ENCODE peak calls at places on chromosomes 11 and 22, in ten cellular contexts. M is NCI-H1048; L is NCI-H1436; R is nephron progenitor cell; K is mucosa of gallbladder; E is left cardiac atrium; H is activated T-helper 1 cell treated with anti-CD3 and anti-CD28 coated beads, Interleukin-12 subunit alpha, Interleukin-12 subunit beta, Interleukin-2, Interleukin-4 antibody, amounts not matched to agents 30 ng/mL and 10 ng/mL and 1 ng/mL, durations not matched to agents 14 hours and 24 hours and 36 hours; J is NCI-H460; D is PC-3; G is GM23248. V is an unnamed sample.

GRCh38 chr11:86551693-86552092 is 120.7 kb downstream of the ME3 start:
- DNase-seq in G (no peak), K (no peak), M (no peak), R (no peak), H (no peak), D (no peak), E (no peak), L (no peak), J (no peak), V (peak; percentile 20)

GRCh38 chr11:9728058-9728457 is 64.2 kb downstream of the SWAP70 start:
- DNase-seq in L (no peak), G (no peak), E (no peak), D (no peak), J (no peak), H (no peak), M (no peak), K (no peak), R (no peak), V (no peak)

GRCh38 chr22:42769574-42770447 is 49.1 kb upstream of the A4GALT start:
- DNase-seq in R (peak; percentile 46), G (peak; percentile 86), M (no peak), D (no peak), E (peak; percentile 85), L (no peak), J (no peak), H (no peak), K (peak; percentile 82), V (peak; percentile 64)

GRCh38 chr11:11594162-11594561 is 27.6 kb downstream of the GALNT18 start:
- DNase-seq in M (no peak), K (no peak), H (no peak), G (peak; percentile 20), J (no peak), L (no peak), R (no peak), D (no peak), E (no peak), V (no peak)

GRCh38 chr11:13013054-13013488 is 4.0 kb downstream of the RASSF10 start:
- DNase-seq in R (no peak), G (no peak), J (no peak), M (no peak), H (no peak), E (no peak), D (no peak), L (no peak), K (no peak), V (no peak)

GRCh38 chr22:36136988-36137387 is 23.6 kb downstream of the APOL3 start:
- DNase-seq in M (no peak), L (no peak), E (no peak), D (no peak), R (no peak), K (no peak), J (no peak), H (no peak), G (peak; percentile 65), V (no peak)

GRCh38 chr11:79441159-79441875 is 487 bp upstream of the TENM4 start:
- DNase-seq in G (peak; percentile 28), D (no peak), E (no peak), R (peak; percentile 35), K (no peak), M (no peak), J (no peak), H (no peak), L (no peak), V (peak; percentile 19)

GRCh38 chr11:133605493-133605892 is 73.2 kb upstream of the OPCML start:
- DNase-seq in G (no peak), M (no peak), L (no peak), K (no peak), H (no peak), E (no peak), R (no peak), D (no peak), J (no peak), V (no peak)

GRCh38 chr22:48957987-48958321 is 869.7 kb downstream of the BRD1 start:
- DNase-seq in D (no peak), L (no peak), J (no peak), R (no peak), E (no peak), H (no peak), K (no peak), G (no peak), M (no peak), V (no peak)

GRCh38 chr22:49068861-49069260 is 758.8 kb downstream of the BRD1 start:
- DNase-seq in E (no peak), K (no peak), L (no peak), M (no peak), H (no peak), R (no peak), J (no peak), D (no peak), G (no peak), V (no peak)

GRCh38 chr22:32926600-32926999 is 125.1 kb downstream of the TIMP3 start:
- DNase-seq in K (no peak), M (no peak), D (peak; percentile 6), G (peak; percentile 64), L (no peak), R (peak; percentile 29), H (no peak), E (no peak), J (peak; percentile 5), V (no peak)

GRCh38 chr11:26319906-26320305 is 12.0 kb upstream of the ANO3 start:
- DNase-seq in J (no peak), E (no peak), H (no peak), L (no peak), G (peak; percentile 53), M (no peak), D (no peak), K (peak; percentile 13), R (no peak), V (no peak)

GRCh38 chr11:70915158-70915795 is 337.1 kb downstream of the SHANK2 start:
- DNase-seq in E (no peak), G (peak; percentile 28), J (no peak), K (no peak), L (no peak), M (no peak), R (no peak), D (no peak), H (no peak), V (no peak)

GRCh38 chr22:50314081-50314454 is 6.6 kb upstream of the PLXNB2 start:
- DNase-seq in G (no peak), D (no peak), J (no peak), H (no peak), L (no peak), E (no peak), K (no peak), M (no peak), R (no peak), V (no peak)

GRCh38 chr11:73201888-73202810 is 15.9 kb upstream of the P2RY2 start:
- DNase-seq in L (no peak), K (no peak), E (no peak), J (no peak), M (no peak), H (no peak), D (no peak), R (no peak), G (no peak), V (no peak)

GRCh38 chr11:119254239-119254638 is 48.1 kb downstream of the CBL start:
- DNase-seq in R (no peak), J (no peak), L (no peak), H (no peak), D (no peak), M (no peak), K (no peak), E (no peak), G (no peak), V (no peak)

GRCh38 chr11:129933262-129933661 is 37.9 kb upstream of the NFRKB start:
- DNase-seq in L (no peak), D (peak; percentile 57), K (no peak), J (no peak), H (no peak), R (no peak), G (no peak), E (no peak), M (no peak), V (no peak)

GRCh38 chr22:33539202-33539901 is 380.9 kb downstream of the LARGE1 start:
- DNase-seq in G (no peak), M (no peak), J (no peak), E (no peak), R (no peak), D (no peak), H (no peak), L (no peak), K (no peak), V (no peak)

GRCh38 chr11:69274531-69275016 is 19.4 kb upstream of the MYEOV start:
- DNase-seq in J (no peak), D (peak; percentile 96), G (no peak), K (peak; percentile 79), L (peak; percentile 17), E (no peak), R (no peak), M (no peak), H (no peak), V (peak; percentile 99)

GRCh38 chr22:49230194-49230577 is 597.5 kb downstream of the BRD1 start:
- DNase-seq in K (peak; percentile 8), G (no peak), R (peak; percentile 84), L (no peak), M (no peak), H (no peak), E (no peak), J (no peak), D (no peak), V (no peak)

GRCh38 chr22:48947636-48948035 is 880.0 kb downstream of the BRD1 start:
- DNase-seq in L (no peak), M (no peak), D (no peak), R (no peak), H (no peak), J (no peak), E (no peak), G (no peak), K (no peak), V (no peak)

GRCh38 chr22:22388055-22388454 is 120.5 kb downstream of the ZNF280B start:
- DNase-seq in G (no peak), J (no peak), M (no peak), L (no peak), K (no peak), R (no peak), E (no peak), D (no peak), H (no peak), V (peak; percentile 68)

GRCh38 chr11:37712246-37712645 is 1114.2 kb upstream of the RAG2 start:
- DNase-seq in M (no peak), K (no peak), L (peak; percentile 6), E (no peak), D (peak; percentile 20), R (peak; percentile 6), H (no peak), J (no peak), G (no peak), V (no peak)

GRCh38 chr11:102643941-102644340 is 18.8 kb upstream of the MMP20 start:
- DNase-seq in G (no peak), R (no peak), J (no peak), H (no peak), L (no peak), D (no peak), E (no peak), M (no peak), K (no peak), V (no peak)

V was measured in thyroid gland.